ENCODE peak calls at places on chromosomes 12 and 14, in four cellular contexts. One of them, this sample, is unnamed.

GRCh38 chr12:66662729-66663128 is 16.1 kb downstream of the GRIP1 start:
- DNase-seq in GM23248: peak
- DNase-seq in A549: no peak
- DNase-seq in mesendoderm: no peak
- DNase-seq in this sample: peak

GRCh38 chr12:124617615-124618014 is 50.2 kb upstream of the NCOR2 start:
- DNase-seq in GM23248: no peak
- DNase-seq in A549: no peak
- DNase-seq in mesendoderm: no peak
- DNase-seq in this sample: no peak

GRCh38 chr12:113980537-113981337 is 14.6 kb upstream of the RBM19 start:
- DNase-seq in GM23248: peak
- DNase-seq in A549: peak
- DNase-seq in mesendoderm: peak
- DNase-seq in this sample: no peak

GRCh38 chr14:35400707-35401421 is 3.7 kb downstream of the NFKBIA start:
- DNase-seq in GM23248: peak
- DNase-seq in A549: no peak
- DNase-seq in mesendoderm: no peak
- DNase-seq in this sample: no peak

GRCh38 chr12:12800406-12801180 is 12.6 kb upstream of the DDX47 start:
- DNase-seq in GM23248: peak
- DNase-seq in A549: no peak
- DNase-seq in mesendoderm: no peak
- DNase-seq in this sample: no peak

GRCh38 chr14:71344506-71344905 is 437.2 kb downstream of the PCNX1 start:
- DNase-seq in GM23248: no peak
- DNase-seq in A549: no peak
- DNase-seq in mesendoderm: no peak
- DNase-seq in this sample: no peak

GRCh38 chr14:100988011-100988410 is 84.5 kb upstream of the RTL1 start:
- DNase-seq in GM23248: peak
- DNase-seq in A549: peak
- DNase-seq in mesendoderm: no peak
- DNase-seq in this sample: no peak

GRCh38 chr12:119014368-119014767 is 33.0 kb downstream of the SRRM4 start:
- DNase-seq in GM23248: no peak
- DNase-seq in A549: no peak
- DNase-seq in mesendoderm: no peak
- DNase-seq in this sample: no peak

GRCh38 chr12:101186291-101186690 is 23.7 kb downstream of the SLC5A8 start:
- DNase-seq in GM23248: no peak
- DNase-seq in A549: no peak
- DNase-seq in mesendoderm: no peak
- DNase-seq in this sample: no peak

GRCh38 chr12:90569685-90570084 is 385.3 kb downstream of the CCER1 start:
- DNase-seq in GM23248: no peak
- DNase-seq in A549: no peak
- DNase-seq in mesendoderm: no peak
- DNase-seq in this sample: no peak

GRCh38 chr12:94191023-94191422 is 42.6 kb downstream of the PLXNC1 start:
- DNase-seq in GM23248: no peak
- DNase-seq in A549: no peak
- DNase-seq in mesendoderm: no peak
- DNase-seq in this sample: no peak

GRCh38 chr14:52351561-52352491 is 37.7 kb downstream of the PTGER2 start:
- DNase-seq in GM23248: peak
- DNase-seq in A549: no peak
- DNase-seq in mesendoderm: no peak
- DNase-seq in this sample: no peak

GRCh38 chr12:52351196-52352059 is 15.9 kb downstream of the KRT85 start:
- DNase-seq in GM23248: no peak
- DNase-seq in A549: no peak
- DNase-seq in mesendoderm: no peak
- DNase-seq in this sample: no peak

GRCh38 chr12:131194166-131194565 is 240.5 kb downstream of the ADGRD1 start:
- DNase-seq in GM23248: no peak
- DNase-seq in A549: peak
- DNase-seq in mesendoderm: no peak
- DNase-seq in this sample: no peak

GRCh38 chr12:1272132-1272531 is 281.1 kb downstream of the ERC1 start:
- DNase-seq in GM23248: no peak
- DNase-seq in A549: no peak
- DNase-seq in mesendoderm: no peak
- DNase-seq in this sample: no peak

GRCh38 chr14:76956253-76957090 is 72.0 kb downstream of the IRF2BPL start:
- DNase-seq in GM23248: peak
- DNase-seq in A549: peak
- DNase-seq in mesendoderm: peak
- DNase-seq in this sample: peak
- H3K4me3 ChIP-seq in GM23248: peak
- H3K4me3 ChIP-seq in A549: peak
- H3K4me3 ChIP-seq in mesendoderm: no peak
- H3K4me3 ChIP-seq in this sample: peak

DNA sequence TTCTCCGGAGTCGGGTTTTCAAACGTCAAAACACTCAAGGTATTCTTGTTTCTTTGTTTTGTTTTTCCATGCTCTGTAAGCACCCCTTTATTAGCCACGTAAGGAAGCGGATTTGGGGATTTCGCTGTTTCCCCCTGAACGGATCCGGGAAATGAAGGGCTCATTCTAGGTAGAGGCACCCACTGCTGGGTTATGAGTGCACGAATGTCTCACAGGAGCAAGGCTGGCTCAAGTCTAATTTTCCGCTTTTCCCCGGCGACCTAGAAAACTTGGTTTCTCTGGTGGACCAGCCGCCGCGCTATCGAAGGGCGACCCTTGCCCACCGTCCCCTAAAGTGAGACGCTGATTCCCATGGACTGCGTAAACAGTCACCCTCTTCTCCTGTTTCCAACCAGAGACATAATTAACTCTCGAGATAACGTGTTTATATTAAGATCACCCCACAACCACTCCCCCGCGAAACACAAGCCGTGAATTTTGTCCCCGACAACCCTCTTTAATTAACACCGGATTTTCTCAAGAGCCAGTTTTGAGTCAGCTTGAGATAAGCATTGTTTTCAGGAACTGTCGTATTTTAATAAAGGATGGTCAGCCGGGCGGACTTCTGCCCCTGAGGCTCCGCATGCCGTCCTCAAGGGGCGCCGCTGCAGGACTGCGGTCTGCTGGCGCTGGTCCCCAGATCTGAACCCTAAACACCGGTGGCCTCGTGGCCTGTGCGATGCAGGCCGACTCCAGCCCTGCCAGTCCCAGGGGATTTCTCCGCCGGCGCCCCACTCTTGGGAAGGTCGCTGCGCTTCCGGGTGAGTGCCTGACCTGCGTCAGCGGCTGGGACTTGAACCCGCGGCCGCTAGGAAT is 523 bp upstream of the ABCC9 start:
- DNase-seq in GM23248: peak
- DNase-seq in A549: no peak
- DNase-seq in mesendoderm: peak
- DNase-seq in this sample: no peak
- H3K4me2 ChIP-seq in GM23248: peak
- H3K4me2 ChIP-seq in A549: peak
- H3K4me2 ChIP-seq in mesendoderm: peak
- H3K4me2 ChIP-seq in this sample: peak

GRCh38 chr14:65282909-65283253 is 129.6 kb upstream of the FUT8 start:
- DNase-seq in GM23248: no peak
- DNase-seq in A549: no peak
- DNase-seq in mesendoderm: no peak
- DNase-seq in this sample: no peak
- H3K4me3 ChIP-seq in GM23248: peak
- H3K4me3 ChIP-seq in A549: no peak
- H3K4me3 ChIP-seq in mesendoderm: no peak
- H3K4me3 ChIP-seq in this sample: no peak

DNA sequence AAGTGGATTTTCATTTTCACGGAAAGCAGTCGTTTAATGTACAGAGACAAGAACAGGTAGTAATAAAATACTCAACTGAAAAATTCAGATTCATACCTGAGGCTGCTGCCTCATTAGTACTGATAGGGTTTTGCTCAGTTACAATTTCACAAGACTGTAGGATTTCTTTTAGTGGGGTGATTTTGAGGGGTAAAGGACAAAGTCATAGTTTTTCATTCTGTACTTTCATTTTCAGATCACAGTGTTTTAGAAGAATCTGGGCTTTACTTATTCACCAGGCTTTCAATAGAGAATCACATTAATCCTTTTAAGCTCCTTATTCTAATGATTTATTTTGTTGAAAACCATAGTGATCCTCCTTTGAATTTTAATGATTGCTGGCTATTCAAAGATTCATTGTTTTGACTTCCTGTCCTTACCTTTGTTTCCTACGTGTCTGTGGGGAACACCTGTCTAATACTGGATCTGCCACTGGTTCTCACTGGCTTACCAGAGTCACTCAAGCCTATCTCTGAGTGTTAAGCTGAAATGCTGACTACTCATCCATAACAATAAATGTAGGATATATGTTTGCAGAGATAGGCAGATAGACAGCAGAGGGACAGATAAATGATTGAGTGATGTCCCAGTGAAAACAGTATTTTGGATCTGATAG is 243.8 kb upstream of the NPAS3 start:
- DNase-seq in GM23248: no peak
- DNase-seq in A549: no peak
- DNase-seq in mesendoderm: no peak
- DNase-seq in this sample: no peak
- H3K4me2 ChIP-seq in GM23248: no peak
- H3K4me2 ChIP-seq in A549: no peak
- H3K4me2 ChIP-seq in mesendoderm: no peak
- H3K4me2 ChIP-seq in this sample: no peak

GRCh38 chr12:120224304-120225199 is 23.6 kb upstream of the RPLP0 start:
- DNase-seq in GM23248: peak
- DNase-seq in A549: no peak
- DNase-seq in mesendoderm: no peak
- DNase-seq in this sample: no peak
- H3K4me3 ChIP-seq in GM23248: no peak
- H3K4me3 ChIP-seq in A549: no peak
- H3K4me3 ChIP-seq in mesendoderm: no peak
- H3K4me3 ChIP-seq in this sample: peak

DNA sequence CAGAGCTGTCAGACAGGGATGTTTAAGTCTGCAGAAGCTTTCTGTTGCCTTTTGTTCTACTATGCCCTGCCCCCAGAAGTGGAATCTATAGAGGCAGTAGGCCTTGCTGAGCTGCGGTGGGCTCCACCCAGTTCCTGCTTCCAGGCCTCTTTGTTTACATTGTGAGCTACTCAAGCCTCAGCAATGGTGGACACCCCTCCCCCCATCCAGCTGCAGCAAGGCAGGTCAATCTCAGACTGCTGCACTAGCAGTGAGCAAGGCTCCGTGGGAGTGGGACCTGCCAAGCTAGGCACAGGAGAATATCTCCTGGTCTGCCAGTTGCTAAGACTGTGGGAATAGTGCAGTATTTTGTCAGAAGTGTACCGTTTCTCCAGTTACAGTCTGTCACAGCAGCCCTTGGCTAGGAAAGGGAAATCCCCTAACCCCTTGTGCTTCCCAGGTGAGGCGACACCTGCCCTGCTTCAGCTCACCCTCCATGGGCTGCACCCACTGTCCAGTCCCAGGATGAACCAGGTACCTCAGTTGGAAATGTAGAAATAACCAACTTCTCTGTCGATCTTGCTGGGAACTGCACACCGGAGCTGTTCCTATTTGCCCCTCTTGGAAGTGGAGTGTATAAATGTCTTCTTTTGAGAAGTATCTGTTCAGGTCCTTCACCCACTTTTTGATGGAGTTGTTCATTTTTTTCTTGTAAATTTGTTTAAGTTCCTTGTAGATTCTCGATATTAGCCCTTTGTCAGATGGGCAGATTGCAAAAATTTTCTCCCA is 213.5 kb upstream of the SLC38A2 start:
- DNase-seq in GM23248: peak
- DNase-seq in A549: no peak
- DNase-seq in mesendoderm: peak
- DNase-seq in this sample: no peak
- H3K4me2 ChIP-seq in GM23248: no peak
- H3K4me2 ChIP-seq in A549: peak
- H3K4me2 ChIP-seq in mesendoderm: no peak
- H3K4me2 ChIP-seq in this sample: no peak

This sample was measured in keratinocyte.